ENCODE peak calls at places on chromosomes 12 and 14, in seven cellular contexts. One of them, this sample, is unnamed.

GRCh38 chr12:38954119-38954746 is 48.8 kb upstream of the CPNE8 start:
- DNase-seq in foreskin fibroblast: no peak
- DNase-seq in transverse colon: no peak
- DNase-seq in astrocyte of the cerebellum: no peak
- DNase-seq in tibial nerve: no peak
- DNase-seq in uterus: no peak
- DNase-seq in AG09309: no peak
- DNase-seq in this sample: no peak

GRCh38 chr14:57389646-57390036 is 745 bp upstream of the NAA30 start:
- DNase-seq in tibial nerve: no peak
- DNase-seq in uterus: no peak
- DNase-seq in AG09309: no peak
- DNase-seq in astrocyte of the cerebellum: no peak
- DNase-seq in transverse colon: peak
- DNase-seq in foreskin fibroblast: no peak
- DNase-seq in this sample: no peak

GRCh38 chr12:107064243-107064642 is 29.1 kb downstream of the CRY1 start:
- DNase-seq in foreskin fibroblast: no peak
- DNase-seq in transverse colon: no peak
- DNase-seq in tibial nerve: no peak
- DNase-seq in astrocyte of the cerebellum: no peak
- DNase-seq in AG09309: no peak
- DNase-seq in uterus: no peak
- DNase-seq in this sample: no peak

GRCh38 chr12:42450248-42450647 is 124.3 kb downstream of the PPHLN1 start:
- DNase-seq in AG09309: no peak
- DNase-seq in uterus: no peak
- DNase-seq in astrocyte of the cerebellum: no peak
- DNase-seq in tibial nerve: no peak
- DNase-seq in transverse colon: no peak
- DNase-seq in foreskin fibroblast: peak
- DNase-seq in this sample: no peak

GRCh38 chr12:107400686-107401447 is 284.7 kb upstream of the PWP1 start:
- DNase-seq in foreskin fibroblast: peak
- DNase-seq in astrocyte of the cerebellum: peak
- DNase-seq in AG09309: peak
- DNase-seq in uterus: no peak
- DNase-seq in tibial nerve: peak
- DNase-seq in transverse colon: no peak
- DNase-seq in this sample: no peak

GRCh38 chr14:73465833-73466532 is 7.6 kb upstream of the NUMB start:
- DNase-seq in AG09309: no peak
- DNase-seq in tibial nerve: no peak
- DNase-seq in foreskin fibroblast: peak
- DNase-seq in transverse colon: no peak
- DNase-seq in uterus: no peak
- DNase-seq in astrocyte of the cerebellum: no peak
- DNase-seq in this sample: no peak

GRCh38 chr14:101028971-101029667 is 125.6 kb upstream of the RTL1 start:
- DNase-seq in AG09309: no peak
- DNase-seq in astrocyte of the cerebellum: no peak
- DNase-seq in tibial nerve: no peak
- DNase-seq in transverse colon: no peak
- DNase-seq in uterus: no peak
- DNase-seq in foreskin fibroblast: no peak
- DNase-seq in this sample: no peak

GRCh38 chr12:65892905-65893304 is 68.6 kb downstream of the HMGA2 start:
- DNase-seq in astrocyte of the cerebellum: no peak
- DNase-seq in tibial nerve: no peak
- DNase-seq in transverse colon: no peak
- DNase-seq in uterus: no peak
- DNase-seq in foreskin fibroblast: peak
- DNase-seq in AG09309: no peak
- DNase-seq in this sample: no peak

GRCh38 chr12:55965240-55965639 is 602 bp downstream of the PMEL start:
- DNase-seq in tibial nerve: no peak
- DNase-seq in AG09309: no peak
- DNase-seq in foreskin fibroblast: no peak
- DNase-seq in astrocyte of the cerebellum: no peak
- DNase-seq in transverse colon: no peak
- DNase-seq in uterus: no peak
- DNase-seq in this sample: no peak

GRCh38 chr14:103894723-103895059 is 33.6 kb upstream of the TDRD9 start:
- DNase-seq in AG09309: no peak
- DNase-seq in foreskin fibroblast: no peak
- DNase-seq in uterus: no peak
- DNase-seq in tibial nerve: no peak
- DNase-seq in astrocyte of the cerebellum: no peak
- DNase-seq in transverse colon: no peak
- DNase-seq in this sample: no peak

GRCh38 chr14:77986808-77987207 is 183.4 kb upstream of the NRXN3 start:
- DNase-seq in tibial nerve: no peak
- DNase-seq in AG09309: no peak
- DNase-seq in transverse colon: no peak
- DNase-seq in astrocyte of the cerebellum: no peak
- DNase-seq in uterus: no peak
- DNase-seq in foreskin fibroblast: no peak
- DNase-seq in this sample: no peak

GRCh38 chr14:65249471-65250161 is 147.3 kb upstream of the MAX start:
- DNase-seq in AG09309: no peak
- DNase-seq in astrocyte of the cerebellum: no peak
- DNase-seq in transverse colon: no peak
- DNase-seq in uterus: no peak
- DNase-seq in foreskin fibroblast: no peak
- DNase-seq in tibial nerve: no peak
- DNase-seq in this sample: no peak

DNA sequence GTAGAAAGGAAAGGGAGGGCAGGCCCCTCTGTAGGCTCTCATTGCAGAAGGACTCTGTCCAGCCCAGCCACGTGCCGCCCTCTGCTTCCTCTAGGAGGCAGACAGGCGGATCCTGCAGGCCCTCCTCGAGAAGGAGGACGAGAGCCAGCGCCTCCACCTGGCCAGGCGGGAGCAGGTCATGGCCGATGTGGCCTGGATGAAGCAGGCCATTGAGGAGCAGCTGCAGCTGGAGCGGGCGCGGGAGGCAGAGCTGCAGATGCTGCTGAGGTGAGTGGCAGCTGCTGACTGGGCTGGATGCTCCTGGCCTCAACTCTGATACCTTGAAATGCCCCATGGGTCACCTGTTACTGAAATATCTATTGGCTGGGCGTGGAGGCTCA is 10.9 kb downstream of the TCHP start:
- DNase-seq in foreskin fibroblast: peak
- DNase-seq in tibial nerve: no peak
- DNase-seq in transverse colon: no peak
- DNase-seq in uterus: no peak
- DNase-seq in AG09309: no peak
- DNase-seq in astrocyte of the cerebellum: no peak
- DNase-seq in this sample: no peak
- TF ChIP-seq CTCF in foreskin fibroblast: peak
- TF ChIP-seq CTCF in tibial nerve: no peak
- TF ChIP-seq CTCF in transverse colon: no peak
- TF ChIP-seq CTCF in uterus: no peak
- TF ChIP-seq CTCF in AG09309: peak
- TF ChIP-seq CTCF in astrocyte of the cerebellum: peak
- TF ChIP-seq CTCF in this sample: peak

DNA sequence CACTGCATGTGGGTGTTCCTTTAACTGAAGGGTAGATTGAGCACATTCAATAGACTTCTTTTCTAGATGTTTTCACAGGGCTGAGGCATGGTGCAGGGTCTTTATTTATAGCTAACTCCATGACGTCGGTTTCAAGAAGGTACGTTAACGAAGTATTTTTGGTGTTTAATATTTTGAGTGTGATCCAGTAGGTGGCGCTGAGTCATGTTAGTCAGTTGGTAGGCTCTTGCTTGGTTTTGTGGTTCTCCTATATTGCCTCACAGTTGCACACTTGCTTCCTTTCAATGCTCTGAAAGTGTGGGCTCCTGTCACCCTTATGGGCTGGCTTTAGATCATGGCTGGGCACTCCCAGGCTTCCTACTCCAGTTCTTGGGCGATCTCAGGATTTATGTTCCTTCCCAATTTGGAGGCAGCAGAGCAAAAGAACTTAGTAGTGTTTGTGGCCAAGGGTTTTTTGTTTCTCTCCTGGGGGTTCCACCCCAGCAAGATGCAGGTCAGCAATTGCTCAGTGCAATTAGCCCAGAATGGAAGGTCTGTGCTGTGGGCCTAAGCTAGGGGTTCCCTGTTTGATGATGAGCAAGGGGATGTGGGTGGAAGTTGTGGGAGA is 471.6 kb upstream of the FOXG1 start:
- DNase-seq in tibial nerve: no peak
- DNase-seq in AG09309: no peak
- DNase-seq in uterus: no peak
- DNase-seq in foreskin fibroblast: peak
- DNase-seq in astrocyte of the cerebellum: no peak
- DNase-seq in transverse colon: no peak
- DNase-seq in this sample: no peak
- TF ChIP-seq CTCF in tibial nerve: no peak
- TF ChIP-seq CTCF in AG09309: no peak
- TF ChIP-seq CTCF in uterus: no peak
- TF ChIP-seq CTCF in foreskin fibroblast: no peak
- TF ChIP-seq CTCF in astrocyte of the cerebellum: peak
- TF ChIP-seq CTCF in transverse colon: no peak
- TF ChIP-seq CTCF in this sample: peak

GRCh38 chr12:117277875-117278274 is 83.6 kb downstream of the NOS1 start:
- DNase-seq in astrocyte of the cerebellum: no peak
- DNase-seq in AG09309: no peak
- DNase-seq in transverse colon: no peak
- DNase-seq in uterus: no peak
- DNase-seq in foreskin fibroblast: no peak
- DNase-seq in tibial nerve: no peak
- DNase-seq in this sample: no peak
- TF ChIP-seq CTCF in astrocyte of the cerebellum: no peak
- TF ChIP-seq CTCF in AG09309: no peak
- TF ChIP-seq CTCF in transverse colon: no peak
- TF ChIP-seq CTCF in uterus: no peak
- TF ChIP-seq CTCF in foreskin fibroblast: no peak
- TF ChIP-seq CTCF in tibial nerve: no peak
- TF ChIP-seq CTCF in this sample: no peak

GRCh38 chr12:24360907-24361306 is 411.4 kb upstream of the SOX5 start:
- DNase-seq in astrocyte of the cerebellum: peak
- DNase-seq in tibial nerve: no peak
- DNase-seq in uterus: no peak
- DNase-seq in transverse colon: no peak
- DNase-seq in foreskin fibroblast: no peak
- DNase-seq in AG09309: no peak
- DNase-seq in this sample: peak

GRCh38 chr12:24361860-24362581 is 412.6 kb upstream of the SOX5 start:
- DNase-seq in AG09309: no peak
- DNase-seq in uterus: no peak
- DNase-seq in transverse colon: no peak
- DNase-seq in foreskin fibroblast: no peak
- DNase-seq in tibial nerve: no peak
- DNase-seq in astrocyte of the cerebellum: no peak
- DNase-seq in this sample: no peak

GRCh38 chr12:24359418-24359817 is 409.9 kb upstream of the SOX5 start:
- DNase-seq in foreskin fibroblast: no peak
- DNase-seq in uterus: no peak
- DNase-seq in tibial nerve: no peak
- DNase-seq in transverse colon: no peak
- DNase-seq in AG09309: no peak
- DNase-seq in astrocyte of the cerebellum: no peak
- DNase-seq in this sample: no peak

GRCh38 chr12:24360461-24360860 is 411.0 kb upstream of the SOX5 start:
- DNase-seq in tibial nerve: no peak
- DNase-seq in AG09309: no peak
- DNase-seq in uterus: no peak
- DNase-seq in foreskin fibroblast: no peak
- DNase-seq in astrocyte of the cerebellum: no peak
- DNase-seq in transverse colon: no peak
- DNase-seq in this sample: no peak

GRCh38 chr12:24360057-24360456 is 410.6 kb upstream of the SOX5 start:
- DNase-seq in transverse colon: no peak
- DNase-seq in AG09309: no peak
- DNase-seq in astrocyte of the cerebellum: no peak
- DNase-seq in uterus: no peak
- DNase-seq in tibial nerve: no peak
- DNase-seq in foreskin fibroblast: no peak
- DNase-seq in this sample: no peak
- TF ChIP-seq CTCF in transverse colon: no peak
- TF ChIP-seq CTCF in AG09309: no peak
- TF ChIP-seq CTCF in astrocyte of the cerebellum: no peak
- TF ChIP-seq CTCF in uterus: no peak
- TF ChIP-seq CTCF in tibial nerve: no peak
- TF ChIP-seq CTCF in foreskin fibroblast: no peak
- TF ChIP-seq CTCF in this sample: no peak

GRCh38 chr14:68637106-68638021 is 155.5 kb downstream of the ZFP36L1 start:
- DNase-seq in transverse colon: no peak
- DNase-seq in AG09309: peak
- DNase-seq in tibial nerve: no peak
- DNase-seq in foreskin fibroblast: peak
- DNase-seq in uterus: peak
- DNase-seq in astrocyte of the cerebellum: no peak
- DNase-seq in this sample: no peak

GRCh38 chr14:68636597-68636996 is 156.3 kb downstream of the ZFP36L1 start:
- DNase-seq in transverse colon: no peak
- DNase-seq in tibial nerve: no peak
- DNase-seq in uterus: peak
- DNase-seq in astrocyte of the cerebellum: no peak
- DNase-seq in foreskin fibroblast: no peak
- DNase-seq in AG09309: no peak
- DNase-seq in this sample: no peak

GRCh38 chr14:68633131-68633991 is 159.5 kb downstream of the ZFP36L1 start:
- DNase-seq in tibial nerve: no peak
- DNase-seq in astrocyte of the cerebellum: no peak
- DNase-seq in AG09309: no peak
- DNase-seq in uterus: peak
- DNase-seq in transverse colon: no peak
- DNase-seq in foreskin fibroblast: peak
- DNase-seq in this sample: no peak

GRCh38 chr14:68634346-68634745 is 158.5 kb downstream of the ZFP36L1 start:
- DNase-seq in transverse colon: no peak
- DNase-seq in astrocyte of the cerebellum: no peak
- DNase-seq in foreskin fibroblast: no peak
- DNase-seq in AG09309: no peak
- DNase-seq in uterus: peak
- DNase-seq in tibial nerve: no peak
- DNase-seq in this sample: no peak

GRCh38 chr14:68634874-68635601 is 157.8 kb downstream of the ZFP36L1 start:
- DNase-seq in tibial nerve: no peak
- DNase-seq in uterus: no peak
- DNase-seq in transverse colon: no peak
- DNase-seq in AG09309: no peak
- DNase-seq in astrocyte of the cerebellum: no peak
- DNase-seq in foreskin fibroblast: no peak
- DNase-seq in this sample: no peak
- TF ChIP-seq CTCF in tibial nerve: no peak
- TF ChIP-seq CTCF in uterus: no peak
- TF ChIP-seq CTCF in transverse colon: no peak
- TF ChIP-seq CTCF in AG09309: no peak
- TF ChIP-seq CTCF in astrocyte of the cerebellum: no peak
- TF ChIP-seq CTCF in foreskin fibroblast: no peak
- TF ChIP-seq CTCF in this sample: no peak

GRCh38 chr12:117367006-117367638 is 5.7 kb upstream of the NOS1 start:
- DNase-seq in AG09309: peak
- DNase-seq in transverse colon: peak
- DNase-seq in foreskin fibroblast: peak
- DNase-seq in astrocyte of the cerebellum: peak
- DNase-seq in tibial nerve: peak
- DNase-seq in uterus: peak
- DNase-seq in this sample: peak
- TF ChIP-seq CTCF in AG09309: peak
- TF ChIP-seq CTCF in transverse colon: peak
- TF ChIP-seq CTCF in foreskin fibroblast: peak
- TF ChIP-seq CTCF in astrocyte of the cerebellum: peak
- TF ChIP-seq CTCF in tibial nerve: peak
- TF ChIP-seq CTCF in uterus: peak
- TF ChIP-seq CTCF in this sample: peak

This sample was measured in epithelial cell of proximal tubule.